ENCODE peak calls at places on chromosomes 16 and 17, in six cellular contexts. F is A549, B is cardiac muscle cell, R is testis, Q is prostate gland, C is GM06990. Y is an unnamed sample.

GRCh38 chr16:1414532-1415265 is at the start of gene UNKL:
- DNase-seq in B (peak), Q (peak), F (no peak), C (peak), R (peak), Y (peak)

GRCh38 chr17:77716289-77716929 is 242.1 kb upstream of the TNRC6C start:
- DNase-seq in Q (no peak), R (no peak), B (no peak), F (no peak), C (no peak), Y (no peak)

GRCh38 chr17:5587431-5588032 is 3.2 kb upstream of the NLRP1 start:
- DNase-seq in B (peak), F (peak), R (peak), C (no peak), Q (peak), Y (peak)

GRCh38 chr17:4605826-4606225 is 21.5 kb downstream of the SMTNL2 start:
- DNase-seq in C (no peak), R (peak), B (no peak), F (no peak), Q (no peak), Y (no peak)

GRCh38 chr17:1455291-1455747 is 713 bp downstream of the CRK start:
- DNase-seq in Q (peak), R (peak), B (peak), C (peak), F (peak), Y (no peak)

GRCh38 chr17:40307001-40307690 is 1.8 kb upstream of the RARA start:
- DNase-seq in C (no peak), R (peak), Q (no peak), F (no peak), B (no peak), Y (no peak)

GRCh38 chr17:74437702-74438101 is 5.8 kb downstream of the GPRC5C start:
- DNase-seq in B (no peak), C (no peak), F (no peak), Q (no peak), R (no peak), Y (no peak)

GRCh38 chr17:55210292-55210691 is 54.5 kb upstream of the HLF start:
- DNase-seq in B (no peak), C (no peak), F (no peak), Q (no peak), R (no peak), Y (no peak)

GRCh38 chr17:77217566-77217965 is 76.8 kb downstream of the SEC14L1 start:
- DNase-seq in B (no peak), F (no peak), R (peak), Q (no peak), C (no peak), Y (no peak)

GRCh38 chr16:68658258-68658973 is 13.3 kb downstream of the CDH3 start:
- DNase-seq in C (no peak), F (peak), Q (peak), R (no peak), B (peak), Y (no peak)

GRCh38 chr17:45905812-45906211 is 11.5 kb downstream of the MAPT start:
- DNase-seq in F (no peak), R (no peak), C (no peak), B (no peak), Q (no peak), Y (no peak)

GRCh38 chr17:7974638-7975131 is 27.7 kb upstream of the GUCY2D start:
- DNase-seq in Q (no peak), C (no peak), B (no peak), F (no peak), R (no peak), Y (no peak)

GRCh38 chr17:33862772-33863602 is 392.1 kb upstream of the CCL2 start:
- DNase-seq in C (no peak), F (no peak), R (no peak), B (no peak), Q (no peak), Y (no peak)

GRCh38 chr17:64148699-64149098 is 18.8 kb upstream of the ERN1 start:
- DNase-seq in F (no peak), Q (no peak), R (peak), B (no peak), C (no peak), Y (no peak)

GRCh38 chr17:74547736-74548135 is 1.8 kb upstream of the CD300C start:
- DNase-seq in Q (no peak), R (no peak), B (no peak), F (no peak), C (no peak), Y (no peak)

GRCh38 chr16:21150375-21151001 is at the start of gene DNAH3:
- DNase-seq in F (no peak), Q (peak), C (no peak), B (no peak), R (no peak), Y (no peak)

GRCh38 chr16:74903882-74904678 is 80.8 kb downstream of the WDR59 start:
- DNase-seq in Q (no peak), F (no peak), C (no peak), B (no peak), R (no peak), Y (no peak)

GRCh38 chr17:259341-259976 is 78.0 kb upstream of the DOC2B start:
- DNase-seq in F (no peak), C (no peak), B (no peak), Q (no peak), R (no peak), Y (no peak)

GRCh38 chr17:50128441-50129302 is 1.3 kb downstream of the SAMD14 start:
- DNase-seq in R (no peak), C (no peak), F (no peak), B (no peak), Q (no peak), Y (no peak)

GRCh38 chr17:79706931-79707382 is 23.8 kb upstream of the ENPP7 start:
- DNase-seq in Q (no peak), C (no peak), F (no peak), R (peak), B (no peak), Y (no peak)

DNA sequence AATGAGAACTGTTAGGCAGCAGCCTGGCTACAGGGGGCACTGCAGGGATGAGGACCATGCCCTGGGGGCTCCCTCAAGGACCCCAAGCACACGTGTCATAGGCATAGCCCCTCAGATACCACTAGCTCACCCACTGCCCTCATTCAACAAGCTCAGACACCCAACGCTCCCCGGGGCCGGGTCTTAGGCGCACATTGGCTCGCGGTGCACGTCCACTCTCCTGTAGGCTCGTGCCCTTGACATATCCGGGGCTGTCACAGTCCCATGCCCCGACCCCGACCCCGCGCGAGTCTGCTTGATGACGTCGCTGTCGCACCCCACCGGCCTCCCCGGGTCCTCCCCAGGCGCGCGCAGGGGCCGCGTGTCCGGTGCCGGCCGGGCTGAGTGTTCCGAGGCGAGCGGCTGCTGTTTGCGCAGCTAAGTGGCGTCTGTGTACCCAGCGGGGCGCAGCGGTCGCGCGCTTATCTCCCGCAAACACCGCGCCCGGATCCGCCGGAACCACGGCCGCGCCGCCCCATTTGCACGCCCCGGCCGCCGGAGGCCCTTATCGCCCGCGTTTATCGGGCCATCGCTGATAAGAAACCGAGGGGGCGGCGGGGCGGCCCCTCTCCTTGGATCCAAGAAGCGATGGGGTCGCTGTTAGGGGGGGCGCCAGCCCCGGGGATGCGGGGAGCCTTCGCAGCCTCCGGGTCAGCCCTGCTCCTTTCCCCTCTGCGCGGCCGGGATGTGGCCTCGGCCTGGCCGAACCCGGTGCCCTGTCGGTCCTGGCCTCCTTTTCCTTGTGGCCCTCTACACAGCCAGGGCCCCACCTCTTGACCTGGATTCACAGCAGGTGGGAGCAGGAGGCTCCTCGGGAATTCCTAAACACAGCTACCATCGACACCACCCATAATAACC is 20.7 kb upstream of the NAGS start:
- DNase-seq in F (no peak), Q (no peak), B (peak), C (no peak), R (peak), Y (no peak)
- TF ChIP-seq CTCF in F (peak), Q (no peak), B (peak), C (peak), R (no peak), Y (peak)

GRCh38 chr16:88978608-88979346 is 1.8 kb upstream of the CBFA2T3 start:
- DNase-seq in B (no peak), F (no peak), C (peak), R (no peak), Q (no peak), Y (peak)
- H3K4me3 ChIP-seq in B (no peak), F (no peak), C (peak), R (no peak), Q (no peak), Y (peak)

GRCh38 chr17:48262982-48263586 is 155.5 kb downstream of the SNX11 start:
- DNase-seq in B (peak), Q (no peak), C (no peak), R (no peak), F (peak), Y (no peak)
- TF ChIP-seq CTCF in B (peak), Q (no peak), C (peak), R (no peak), F (peak), Y (peak)

GRCh38 chr16:3215601-3216262 is 19.2 kb downstream of the ZNF200 start:
- DNase-seq in C (no peak), B (no peak), R (no peak), F (no peak), Q (no peak), Y (no peak)

GRCh38 chr16:3212567-3212966 is 22.4 kb downstream of the ZNF200 start:
- DNase-seq in B (no peak), Q (no peak), C (no peak), R (no peak), F (no peak), Y (no peak)

GRCh38 chr16:3214904-3215600 is 19.9 kb downstream of the ZNF200 start:
- DNase-seq in R (no peak), C (no peak), F (no peak), B (no peak), Q (no peak), Y (no peak)

GRCh38 chr16:3212006-3212405 is 23.0 kb downstream of the ZNF200 start:
- DNase-seq in F (no peak), C (no peak), B (no peak), Q (no peak), R (no peak), Y (no peak)

DNA sequence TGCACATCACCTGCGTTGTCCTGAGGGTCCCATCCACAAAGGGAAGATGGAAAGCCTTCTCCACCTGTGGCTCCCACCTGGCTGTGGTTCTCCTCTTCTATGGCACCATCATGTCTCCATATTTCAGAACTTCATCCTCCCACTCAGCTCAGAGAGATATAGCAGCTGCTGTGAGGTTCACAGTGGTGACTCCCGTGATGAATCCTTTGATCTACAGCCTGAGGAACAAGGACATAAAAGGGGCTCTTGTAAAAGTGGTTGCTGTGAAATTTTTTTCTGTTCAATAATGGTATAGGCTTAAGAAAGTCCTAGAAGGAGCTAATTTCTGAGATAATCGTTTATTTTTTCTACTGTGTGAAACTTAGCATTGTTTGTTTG is 18.7 kb downstream of the ZNF200 start:
- DNase-seq in R (no peak), C (no peak), B (no peak), F (no peak), Q (no peak), Y (no peak)
- H3K4me3 ChIP-seq in R (no peak), C (no peak), B (no peak), F (no peak), Q (no peak), Y (no peak)

DNA sequence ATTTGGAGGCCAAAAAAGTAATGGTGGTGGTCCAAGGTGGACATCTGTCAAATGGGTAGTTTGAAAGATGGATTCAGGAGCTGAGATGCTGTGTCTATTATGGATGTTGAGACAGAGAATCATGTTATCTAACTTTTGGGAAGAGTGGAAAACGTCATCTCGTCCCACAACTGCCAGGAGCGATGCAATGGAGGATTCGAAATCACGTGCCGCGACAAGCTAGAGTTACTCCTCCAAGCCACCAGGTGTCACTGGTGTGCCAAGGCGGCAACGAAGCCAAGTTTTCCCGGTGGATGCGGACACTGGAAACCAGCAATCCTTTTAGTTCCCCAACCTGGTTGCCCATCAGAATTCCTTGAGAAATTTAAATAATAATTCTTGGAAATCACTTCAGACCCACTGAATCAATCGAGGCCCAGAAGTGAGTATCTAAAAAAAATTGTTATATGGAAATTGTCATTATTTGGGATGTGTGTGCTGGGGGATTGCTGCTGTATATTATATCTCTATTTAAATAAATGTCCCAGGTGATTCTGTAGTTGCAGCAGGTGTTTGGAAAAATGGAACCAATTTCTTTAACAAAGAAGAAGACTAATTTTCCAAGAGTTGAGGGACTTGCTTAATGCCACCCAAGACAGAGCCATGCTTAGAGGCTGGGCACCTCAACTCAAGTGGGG is 206.1 kb downstream of the HAPSTR1 start:
- DNase-seq in B (peak), C (no peak), F (peak), Q (peak), R (peak), Y (no peak)
- TF ChIP-seq CTCF in B (no peak), C (peak), F (no peak), Q (peak), R (peak), Y (peak)

GRCh38 chr16:88798073-88798472 is 5.5 kb upstream of the CDT1 start:
- DNase-seq in Q (no peak), C (no peak), B (no peak), R (no peak), F (no peak), Y (no peak)
- H3K4me3 ChIP-seq in Q (no peak), C (no peak), B (no peak), R (no peak), F (no peak), Y (no peak)

GRCh38 chr17:30297715-30298114 is 6.0 kb upstream of the BLMH start:
- DNase-seq in C (no peak), R (no peak), F (no peak), Q (no peak), B (no peak), Y (no peak)

GRCh38 chr17:30302241-30302640 is 10.5 kb upstream of the BLMH start:
- DNase-seq in Q (no peak), F (no peak), R (no peak), C (no peak), B (no peak), Y (no peak)

GRCh38 chr17:30296499-30297038 is 4.8 kb upstream of the BLMH start:
- DNase-seq in C (no peak), B (no peak), Q (no peak), F (no peak), R (no peak), Y (no peak)

GRCh38 chr17:30300803-30301202 is 9.1 kb upstream of the BLMH start:
- DNase-seq in B (no peak), Q (no peak), R (no peak), F (no peak), C (no peak), Y (no peak)

DNA sequence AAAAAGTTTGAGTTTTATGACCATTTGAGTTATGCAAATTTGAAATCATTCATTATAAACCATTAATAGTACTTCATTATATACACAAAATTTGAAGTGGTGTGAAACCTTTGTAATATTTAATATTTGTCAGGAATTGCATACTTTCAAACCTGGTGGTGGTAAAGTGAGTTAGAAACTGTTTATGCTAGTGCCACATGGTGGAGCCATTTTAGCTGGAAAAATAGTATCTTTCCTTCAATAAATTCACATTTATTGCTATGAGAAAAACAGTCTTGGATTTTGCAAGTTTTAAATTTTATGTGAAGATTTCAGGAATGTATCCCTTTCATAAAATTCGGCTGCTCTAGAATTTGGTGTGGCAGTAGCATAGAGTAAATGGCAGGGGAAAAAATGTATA is 7.3 kb upstream of the BLMH start:
- DNase-seq in B (no peak), F (no peak), C (no peak), Q (no peak), R (no peak), Y (no peak)
- TF ChIP-seq CTCF in B (peak), F (peak), C (no peak), Q (no peak), R (no peak), Y (no peak)

Y was measured in GM12864.